ENCODE peak calls at places on chromosomes 13 and 19, in ten cellular contexts. Z is stomach, W is H1, S is gastrocnemius medialis, H is uterus, J is lung, O is RWPE2, R is lower lobe of right lung, E is right atrium auricular region, V is psoas muscle. B is an unnamed sample.

GRCh38 chr19:5092444-5092843 is 123.5 kb downstream of the KDM4B start:
- DNase-seq in Z (no peak), W (no peak), S (no peak), H (no peak), J (no peak), O (no peak), R (no peak), E (no peak), V (no peak), B (no peak)

GRCh38 chr19:55654833-55655647 is at the start of gene U2AF2:
- DNase-seq in Z (peak; percentile 97), W (peak; percentile 97), S (peak; percentile 92), H (peak; percentile 95), J (peak; percentile 96), O (peak; percentile 90), R (peak; percentile 96), E (peak; percentile 94), V (peak; percentile 99), B (peak; percentile 98)

GRCh38 chr13:60655268-60655667 is 258.2 kb downstream of the TDRD3 start:
- DNase-seq in Z (no peak), W (no peak), S (no peak), H (no peak), J (no peak), O (no peak), R (no peak), E (no peak), V (no peak), B (no peak)

GRCh38 chr13:26423634-26424033 is 133.8 kb upstream of the WASF3 start:
- DNase-seq in Z (no peak), W (no peak), S (no peak), H (peak; percentile 75), J (no peak), O (no peak), R (no peak), E (peak; percentile 60), V (peak; percentile 66), B (no peak)

GRCh38 chr13:85825454-85825853 is 26.2 kb upstream of the SLITRK6 start:
- DNase-seq in Z (no peak), W (no peak), S (no peak), H (no peak), J (no peak), O (no peak), R (no peak), E (no peak), V (no peak), B (no peak)

GRCh38 chr13:21966014-21966413 is 295.1 kb downstream of the FGF9 start:
- DNase-seq in Z (no peak), W (no peak), S (no peak), H (no peak), J (no peak), O (no peak), R (no peak), E (no peak), V (no peak), B (no peak)

GRCh38 chr19:55080121-55080914 is 4.6 kb downstream of the EPS8L1 start:
- DNase-seq in Z (peak; percentile 48), W (peak; percentile 94), S (no peak), H (no peak), J (peak; percentile 86), O (no peak), R (peak; percentile 87), E (no peak), V (peak; percentile 80), B (peak; percentile 46)

GRCh38 chr19:575527-576506 is 3.4 kb downstream of the BSG start:
- DNase-seq in Z (peak; percentile 81), W (no peak), S (peak; percentile 87), H (peak; percentile 62), J (no peak), O (peak; percentile 88), R (no peak), E (peak; percentile 75), V (peak; percentile 89), B (no peak)

GRCh38 chr13:25901460-25902376 is 150.1 kb downstream of the SHISA2 start:
- DNase-seq in Z (no peak), W (no peak), S (no peak), H (no peak), J (no peak), O (no peak), R (no peak), E (no peak), V (no peak), B (no peak)

GRCh38 chr13:48334534-48335127 is 31.1 kb downstream of the RB1 start:
- DNase-seq in Z (no peak), W (no peak), S (no peak), H (no peak), J (no peak), O (no peak), R (no peak), E (no peak), V (no peak), B (no peak)

GRCh38 chr19:35851213-35852028 is 883 bp downstream of the NPHS1 start:
- DNase-seq in Z (no peak), W (peak; percentile 89), S (no peak), H (no peak), J (no peak), O (no peak), R (no peak), E (no peak), V (no peak), B (no peak)

GRCh38 chr13:95627590-95627989 is 16.9 kb downstream of the DZIP1 start:
- DNase-seq in Z (no peak), W (no peak), S (no peak), H (no peak), J (no peak), O (no peak), R (no peak), E (no peak), V (no peak), B (no peak)

GRCh38 chr13:78121001-78121400 is 202.4 kb upstream of the EDNRB start:
- DNase-seq in Z (no peak), W (no peak), S (no peak), H (no peak), J (no peak), O (no peak), R (no peak), E (no peak), V (no peak), B (no peak)

DNA sequence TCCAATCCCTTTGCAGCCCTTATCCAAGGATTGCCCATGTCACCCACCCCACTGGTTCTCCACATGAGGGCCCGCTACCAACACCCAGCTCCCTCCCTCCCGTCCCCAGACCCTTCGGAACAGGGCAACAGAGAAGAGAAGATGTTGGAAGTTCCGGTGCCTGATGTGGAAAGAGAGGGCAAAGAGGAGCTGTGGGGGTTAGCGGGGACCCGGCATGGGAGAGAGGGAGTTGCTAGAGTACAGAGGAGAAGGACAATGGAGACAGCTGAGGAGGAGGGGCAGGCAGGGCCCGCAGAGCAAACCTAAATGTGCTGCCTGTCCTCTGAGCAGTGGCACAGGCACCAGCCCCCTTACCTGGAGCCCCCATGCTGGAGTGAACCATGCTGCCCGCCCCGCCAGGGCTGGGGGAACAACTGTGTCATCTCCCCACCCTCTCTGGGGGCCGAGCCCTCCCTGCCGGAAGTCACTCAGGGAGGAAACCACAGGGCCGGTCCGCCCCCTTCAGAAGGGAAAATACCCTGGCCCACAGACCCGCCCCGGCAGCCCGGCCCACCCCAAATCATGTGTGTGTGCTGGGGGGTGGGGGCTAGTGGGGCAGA is at the start of gene POU2F2:
- DNase-seq in Z (peak; percentile 54), W (peak; percentile 69), S (no peak), H (no peak), J (peak; percentile 30), O (no peak), R (peak; percentile 60), E (no peak), V (peak; percentile 55), B (peak; percentile 91)
- H3K4me1 ChIP-seq in Z (peaks cover 18% of the 10 kb centered on the region), W (peaks cover 8% of the 10 kb centered on the region), S (peaks cover 7% of the 10 kb centered on the region), H (no peaks in the 10 kb centered on the region), J (peaks cover 6% of the 10 kb centered on the region), O (peaks cover 21% of the 10 kb centered on the region), R (peaks cover 17% of the 10 kb centered on the region), E (peaks cover 16% of the 10 kb centered on the region), V (peaks cover 3% of the 10 kb centered on the region), B (peaks cover 68% of the 10 kb centered on the region)

GRCh38 chr13:42232671-42233070 is 39.3 kb upstream of the AKAP11 start:
- DNase-seq in Z (no peak), W (no peak), S (no peak), H (no peak), J (no peak), O (no peak), R (no peak), E (no peak), V (no peak), B (no peak)
- H3K27ac ChIP-seq in Z (no peak overlapping the region), W (no peak overlapping the region), S (no peak overlapping the region), H (no peak overlapping the region), J (no peak overlapping the region), O (no peak overlapping the region), R (no peak overlapping the region), E (no peak overlapping the region), V (no peak overlapping the region), B (no peak overlapping the region)

DNA sequence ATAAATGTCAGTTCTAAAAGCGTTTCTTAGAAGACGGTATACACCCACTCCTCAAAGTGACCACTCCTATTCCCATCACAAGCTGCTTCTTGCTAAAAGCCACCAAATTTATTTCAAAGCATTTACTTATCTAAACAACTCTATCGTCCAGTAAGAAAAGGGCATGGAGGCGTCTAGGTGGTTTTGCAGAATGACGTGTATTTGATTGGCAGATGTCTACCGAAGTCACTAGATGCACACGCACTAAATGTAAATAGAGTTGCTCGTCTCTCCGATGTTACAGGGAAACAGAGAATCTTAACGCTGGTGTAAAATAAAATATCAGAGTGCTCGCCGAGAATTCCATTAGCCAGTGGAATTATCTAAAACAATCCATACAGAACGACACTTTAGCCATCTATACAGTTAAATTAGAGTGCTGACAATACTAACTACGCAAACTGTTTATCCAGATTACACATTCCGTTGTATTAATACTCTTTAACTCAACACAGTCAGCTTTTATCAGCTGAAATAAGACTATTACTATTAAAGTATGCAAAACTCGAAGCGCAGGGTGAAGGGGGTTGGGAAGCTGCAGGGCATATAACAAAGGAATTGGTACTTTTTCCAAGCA is 1.9 kb downstream of the KLF12 start:
- DNase-seq in Z (no peak), W (no peak), S (no peak), H (no peak), J (no peak), O (no peak), R (no peak), E (no peak), V (no peak), B (no peak)
- H3K4me3 ChIP-seq in Z (peak overlapping the region; percentile 96), W (peak overlapping the region; percentile 87), S (peak overlapping the region; percentile 84), H (peak overlapping the region; percentile 83), J (peak overlapping the region; percentile 37), O (peak overlapping the region; percentile 84), R (peak overlapping the region; percentile 86), E (peak overlapping the region; percentile 95), V (peak overlapping the region; percentile 89), B (peak overlapping the region; percentile 95)

DNA sequence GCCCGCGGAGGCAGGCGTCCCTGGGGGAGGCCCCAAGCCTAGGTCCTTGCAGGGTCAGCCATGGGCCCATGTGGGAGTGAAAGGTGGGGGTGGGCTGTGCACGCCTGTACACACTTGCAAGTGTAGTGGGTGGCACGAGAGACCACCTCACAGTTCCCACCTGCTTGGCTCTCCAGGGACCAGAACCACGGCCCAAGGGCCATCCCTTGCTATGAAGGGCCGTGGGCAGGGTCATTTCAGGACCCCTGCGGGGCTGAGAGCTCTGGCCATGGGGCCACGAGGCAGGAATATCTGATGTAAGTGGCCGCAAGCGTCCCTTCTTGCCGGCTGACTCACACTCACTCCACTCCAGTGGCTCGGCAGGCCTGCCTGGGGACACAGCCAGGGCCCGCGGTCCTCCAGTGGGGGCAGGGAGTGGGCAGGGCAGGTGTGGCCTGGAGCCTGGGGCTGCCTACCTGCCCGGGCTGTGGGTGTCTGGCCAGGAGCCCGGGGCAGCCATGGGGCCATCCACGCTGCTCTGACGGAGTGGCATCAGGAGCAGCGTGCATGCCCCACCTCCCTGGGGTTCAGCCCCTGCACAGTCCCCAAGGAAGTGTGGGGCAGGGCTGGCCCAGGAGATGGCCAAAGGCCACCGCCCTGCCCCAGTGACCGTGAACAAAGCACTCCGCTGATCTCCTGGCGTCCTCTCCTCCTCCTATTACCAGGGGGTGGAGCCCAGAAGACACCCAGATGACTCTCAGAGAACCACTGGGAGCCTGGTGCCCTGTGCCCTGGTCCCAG is 8.6 kb upstream of the MKNK2 start:
- DNase-seq in Z (peak; percentile 92), W (no peak), S (peak; percentile 91), H (peak; percentile 63), J (peak; percentile 92), O (no peak), R (peak; percentile 92), E (peak; percentile 88), V (peak; percentile 94), B (no peak)
- H3K4me1 ChIP-seq in Z (peaks cover 85% of the 10 kb centered on the region), W (peaks cover 32% of the 10 kb centered on the region), S (peaks cover 70% of the 10 kb centered on the region), H (peaks cover 37% of the 10 kb centered on the region), J (peaks cover 29% of the 10 kb centered on the region), O (peaks cover 39% of the 10 kb centered on the region), R (peaks cover 80% of the 10 kb centered on the region), E (peaks cover 80% of the 10 kb centered on the region), V (peaks cover 63% of the 10 kb centered on the region), B (peaks cover 69% of the 10 kb centered on the region)